ENCODE peak calls at places on chromosome 14, in six cellular contexts. One of them, this sample, is unnamed.

GRCh38 chr14:53355581-53356112 is 202.5 kb upstream of the DDHD1 start:
- DNase-seq in IMR-90: peak; percentile 82
- DNase-seq in H54: peak; percentile 35
- DNase-seq in body of pancreas: no peak
- DNase-seq in transverse colon: no peak
- DNase-seq in sigmoid colon: no peak
- DNase-seq in this sample: no peak

GRCh38 chr14:40393143-40393542 is 960.9 kb upstream of the FBXO33 start:
- DNase-seq in transverse colon: no peak
- DNase-seq in sigmoid colon: no peak
- DNase-seq in IMR-90: no peak
- DNase-seq in H54: no peak
- DNase-seq in body of pancreas: no peak
- DNase-seq in this sample: no peak

GRCh38 chr14:103315941-103316340 is 18.1 kb upstream of the EIF5 start:
- DNase-seq in H54: no peak
- DNase-seq in IMR-90: no peak
- DNase-seq in transverse colon: no peak
- DNase-seq in sigmoid colon: no peak
- DNase-seq in body of pancreas: no peak
- DNase-seq in this sample: no peak

GRCh38 chr14:101357038-101357437 is 204.3 kb upstream of the DIO3 start:
- DNase-seq in sigmoid colon: peak; percentile 56
- DNase-seq in body of pancreas: no peak
- DNase-seq in transverse colon: no peak
- DNase-seq in H54: no peak
- DNase-seq in IMR-90: no peak
- DNase-seq in this sample: no peak

GRCh38 chr14:46686652-46687051 is 35.1 kb upstream of the RPL10L start:
- DNase-seq in IMR-90: no peak
- DNase-seq in H54: no peak
- DNase-seq in body of pancreas: no peak
- DNase-seq in sigmoid colon: no peak
- DNase-seq in transverse colon: no peak
- DNase-seq in this sample: no peak

GRCh38 chr14:89024691-89025090 is 200.2 kb downstream of the TTC8 start:
- DNase-seq in body of pancreas: no peak
- DNase-seq in transverse colon: no peak
- DNase-seq in H54: no peak
- DNase-seq in IMR-90: no peak
- DNase-seq in sigmoid colon: no peak
- DNase-seq in this sample: no peak

GRCh38 chr14:63204407-63205280 is at the start of gene RHOJ:
- DNase-seq in transverse colon: peak; percentile 11
- DNase-seq in H54: no peak
- DNase-seq in IMR-90: peak; percentile 32
- DNase-seq in sigmoid colon: peak; percentile 66
- DNase-seq in body of pancreas: peak; percentile 13
- DNase-seq in this sample: no peak

GRCh38 chr14:47790477-47790876 is 115.1 kb upstream of the MDGA2 start:
- DNase-seq in transverse colon: no peak
- DNase-seq in body of pancreas: no peak
- DNase-seq in H54: no peak
- DNase-seq in IMR-90: no peak
- DNase-seq in sigmoid colon: no peak
- DNase-seq in this sample: no peak

GRCh38 chr14:71240866-71241520 is 333.7 kb downstream of the PCNX1 start:
- DNase-seq in IMR-90: no peak
- DNase-seq in transverse colon: no peak
- DNase-seq in sigmoid colon: no peak
- DNase-seq in body of pancreas: no peak
- DNase-seq in H54: no peak
- DNase-seq in this sample: no peak

GRCh38 chr14:91872011-91872476 is 4.7 kb upstream of the TC2N start:
- DNase-seq in H54: no peak
- DNase-seq in body of pancreas: peak; percentile 88
- DNase-seq in sigmoid colon: no peak
- DNase-seq in IMR-90: no peak
- DNase-seq in transverse colon: no peak
- DNase-seq in this sample: no peak

GRCh38 chr14:78611031-78611430 is 440.9 kb downstream of the NRXN3 start:
- DNase-seq in H54: no peak
- DNase-seq in IMR-90: no peak
- DNase-seq in body of pancreas: no peak
- DNase-seq in sigmoid colon: no peak
- DNase-seq in transverse colon: no peak
- DNase-seq in this sample: no peak

GRCh38 chr14:37668646-37669045 is 73.2 kb downstream of the TTC6 start:
- DNase-seq in IMR-90: peak; percentile 84
- DNase-seq in H54: no peak
- DNase-seq in body of pancreas: no peak
- DNase-seq in transverse colon: no peak
- DNase-seq in sigmoid colon: no peak
- DNase-seq in this sample: no peak

GRCh38 chr14:77302926-77303325 is 17.8 kb downstream of the POMT2 start:
- DNase-seq in IMR-90: peak; percentile 77
- DNase-seq in sigmoid colon: no peak
- DNase-seq in H54: peak; percentile 47
- DNase-seq in transverse colon: no peak
- DNase-seq in body of pancreas: no peak
- DNase-seq in this sample: peak; percentile 33

GRCh38 chr14:96470331-96470730 is 31.9 kb upstream of the PAPOLA start:
- DNase-seq in body of pancreas: no peak
- DNase-seq in sigmoid colon: no peak
- DNase-seq in IMR-90: no peak
- DNase-seq in transverse colon: no peak
- DNase-seq in H54: no peak
- DNase-seq in this sample: no peak

GRCh38 chr14:79586401-79586800 is 624.9 kb downstream of the DIO2 start:
- DNase-seq in H54: no peak
- DNase-seq in transverse colon: peak; percentile 15
- DNase-seq in IMR-90: no peak
- DNase-seq in body of pancreas: peak; percentile 56
- DNase-seq in sigmoid colon: no peak
- DNase-seq in this sample: no peak

GRCh38 chr14:88765130-88765529 is 27.6 kb downstream of the EML5 start:
- DNase-seq in sigmoid colon: no peak
- DNase-seq in transverse colon: no peak
- DNase-seq in IMR-90: peak; percentile 82
- DNase-seq in body of pancreas: no peak
- DNase-seq in H54: no peak
- DNase-seq in this sample: no peak

GRCh38 chr14:87002831-87003230 is 990.2 kb downstream of the GALC start:
- DNase-seq in IMR-90: peak; percentile 5
- DNase-seq in sigmoid colon: no peak
- DNase-seq in body of pancreas: no peak
- DNase-seq in H54: no peak
- DNase-seq in transverse colon: no peak
- DNase-seq in this sample: no peak

GRCh38 chr14:95362180-95362494 is 42.4 kb upstream of the CLMN start:
- DNase-seq in sigmoid colon: no peak
- DNase-seq in H54: no peak
- DNase-seq in IMR-90: no peak
- DNase-seq in body of pancreas: no peak
- DNase-seq in transverse colon: no peak
- DNase-seq in this sample: no peak

GRCh38 chr14:55071870-55072640 is 20.6 kb downstream of the MAPK1IP1L start:
- DNase-seq in transverse colon: no peak
- DNase-seq in body of pancreas: no peak
- DNase-seq in H54: peak; percentile 34
- DNase-seq in sigmoid colon: no peak
- DNase-seq in IMR-90: peak; percentile 94
- DNase-seq in this sample: no peak

GRCh38 chr14:101780887-101781239 is 19.4 kb downstream of the PPP2R5C start:
- DNase-seq in body of pancreas: no peak
- DNase-seq in sigmoid colon: no peak
- DNase-seq in H54: no peak
- DNase-seq in IMR-90: no peak
- DNase-seq in transverse colon: peak; percentile 36
- DNase-seq in this sample: no peak

GRCh38 chr14:83664389-83664788 is 1865.6 kb upstream of the FLRT2 start:
- DNase-seq in sigmoid colon: no peak
- DNase-seq in H54: no peak
- DNase-seq in transverse colon: no peak
- DNase-seq in body of pancreas: no peak
- DNase-seq in IMR-90: no peak
- DNase-seq in this sample: no peak

GRCh38 chr14:104689620-104690265 is 325 bp downstream of the INF2 start:
- DNase-seq in body of pancreas: no peak
- DNase-seq in sigmoid colon: no peak
- DNase-seq in transverse colon: peak; percentile 34
- DNase-seq in H54: no peak
- DNase-seq in IMR-90: no peak
- DNase-seq in this sample: no peak
- TF ChIP-seq POLR2A in body of pancreas: no peak
- TF ChIP-seq POLR2A in sigmoid colon: no peak
- TF ChIP-seq POLR2A in transverse colon: peak; percentile 46
- TF ChIP-seq POLR2A in H54: peak; percentile 64
- TF ChIP-seq POLR2A in IMR-90: peak; percentile 64
- TF ChIP-seq POLR2A in this sample: peak; percentile 38

GRCh38 chr14:69354383-69355154 is 43.5 kb downstream of the ERH start:
- DNase-seq in H54: no peak
- DNase-seq in IMR-90: peak; percentile 5
- DNase-seq in body of pancreas: no peak
- DNase-seq in sigmoid colon: peak; percentile 57
- DNase-seq in transverse colon: peak; percentile 75
- DNase-seq in this sample: no peak
- TF ChIP-seq POLR2A in H54: no peak
- TF ChIP-seq POLR2A in IMR-90: no peak
- TF ChIP-seq POLR2A in body of pancreas: no peak
- TF ChIP-seq POLR2A in sigmoid colon: no peak
- TF ChIP-seq POLR2A in transverse colon: no peak
- TF ChIP-seq POLR2A in this sample: no peak

GRCh38 chr14:58298477-58298879 is at the start of gene ARID4A:
- DNase-seq in H54: no peak
- DNase-seq in IMR-90: no peak
- DNase-seq in transverse colon: peak; percentile 92
- DNase-seq in sigmoid colon: peak; percentile 98
- DNase-seq in body of pancreas: peak; percentile 92
- DNase-seq in this sample: no peak
- TF ChIP-seq POLR2A in H54: peak; percentile 63
- TF ChIP-seq POLR2A in IMR-90: no peak
- TF ChIP-seq POLR2A in transverse colon: peak; percentile 97
- TF ChIP-seq POLR2A in sigmoid colon: peak; percentile 95
- TF ChIP-seq POLR2A in body of pancreas: peak; percentile 84
- TF ChIP-seq POLR2A in this sample: peak; percentile 84

GRCh38 chr14:67816326-67817009 is at the start of gene ZFYVE26:
- DNase-seq in transverse colon: peak; percentile 94
- DNase-seq in IMR-90: peak; percentile 94
- DNase-seq in body of pancreas: peak; percentile 93
- DNase-seq in H54: peak; percentile 74
- DNase-seq in sigmoid colon: peak; percentile 97
- DNase-seq in this sample: peak; percentile 95
- TF ChIP-seq POLR2A in transverse colon: peak; percentile 61
- TF ChIP-seq POLR2A in IMR-90: no peak
- TF ChIP-seq POLR2A in body of pancreas: peak; percentile 12
- TF ChIP-seq POLR2A in H54: peak; percentile 7
- TF ChIP-seq POLR2A in sigmoid colon: no peak
- TF ChIP-seq POLR2A in this sample: peak; percentile 86

This sample was measured in erythroblast.